ENCODE peak calls at places on chromosome 11, in four cellular contexts. G is suprapubic skin, H is sigmoid colon, K is endothelial cell of umbilical vein. O is an unnamed sample.

GRCh38 chr11:6568191-6568918 is 35.1 kb downstream of the RRP8 start:
- DNase-seq in G (no peak), H (peak), K (peak), O (no peak)

GRCh38 chr11:35246725-35247124 is 107.8 kb downstream of the CD44 start:
- DNase-seq in G (no peak), H (peak), K (no peak), O (no peak)

GRCh38 chr11:62860835-62861563 is 19.7 kb upstream of the SLC3A2 start:
- DNase-seq in G (no peak), H (no peak), K (no peak), O (no peak)

GRCh38 chr11:77776455-77776854 is 44.1 kb downstream of the RSF1 start:
- DNase-seq in G (no peak), H (no peak), K (peak), O (no peak)

GRCh38 chr11:105151936-105152554 is 12.5 kb upstream of the CARD18 start:
- DNase-seq in G (no peak), H (no peak), K (peak), O (no peak)

GRCh38 chr11:114282488-114282887 is 13.7 kb upstream of the NNMT start:
- DNase-seq in G (no peak), H (no peak), K (no peak), O (no peak)

GRCh38 chr11:114102993-114103896 is 43.7 kb downstream of the ZBTB16 start:
- DNase-seq in G (no peak), H (peak), K (no peak), O (no peak)

GRCh38 chr11:35424157-35424945 is 5.0 kb upstream of the SLC1A2 start:
- DNase-seq in G (no peak), H (no peak), K (no peak), O (no peak)

GRCh38 chr11:877565-877964 is 33.0 kb downstream of the CHID1 start:
- DNase-seq in G (no peak), H (no peak), K (no peak), O (no peak)

GRCh38 chr11:10072841-10073240 is 221.2 kb downstream of the SBF2 start:
- DNase-seq in G (no peak), H (no peak), K (no peak), O (no peak)

DNA sequence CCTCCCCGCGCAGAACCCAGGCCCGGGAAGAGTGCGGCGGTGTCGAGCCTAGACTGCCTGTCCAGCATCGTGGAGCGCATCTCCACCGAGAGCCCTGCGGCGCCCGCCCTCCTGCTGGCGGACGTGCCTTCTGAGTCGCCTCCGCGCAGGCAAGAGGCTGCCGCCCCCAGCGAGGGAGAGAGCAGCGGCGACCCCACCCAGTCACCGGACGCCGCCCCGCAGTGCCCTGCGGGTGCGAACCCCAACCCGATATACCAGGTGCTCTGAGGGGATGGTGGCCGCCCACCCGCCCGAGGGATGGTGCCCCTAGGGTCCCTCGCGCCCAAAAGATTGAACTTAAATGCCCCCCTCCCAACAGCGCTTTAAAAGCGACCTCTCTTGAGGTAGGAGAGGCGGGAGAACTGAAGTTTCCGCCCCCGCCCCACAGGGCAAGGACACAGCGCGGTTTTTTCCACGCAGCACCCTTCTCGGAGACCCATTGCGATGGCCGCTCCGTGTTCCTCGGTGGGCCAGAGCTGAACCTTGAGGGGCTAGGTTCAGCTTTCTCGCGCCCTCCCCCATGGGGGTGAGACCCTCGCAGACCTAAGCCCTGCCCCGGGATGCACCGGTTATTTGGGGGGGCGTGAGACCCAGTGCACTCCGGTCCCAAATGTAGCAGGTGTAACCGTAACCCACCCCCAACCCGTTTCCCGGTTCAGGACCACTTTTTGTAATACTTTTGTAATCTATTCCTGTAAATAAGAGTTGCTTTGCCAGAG is 2.0 kb downstream of the MYOD1 start:
- DNase-seq in G (no peak), H (no peak), K (no peak), O (no peak)
- H3K4me3 ChIP-seq in G (peak), H (no peak), K (no peak), O (no peak)

DNA sequence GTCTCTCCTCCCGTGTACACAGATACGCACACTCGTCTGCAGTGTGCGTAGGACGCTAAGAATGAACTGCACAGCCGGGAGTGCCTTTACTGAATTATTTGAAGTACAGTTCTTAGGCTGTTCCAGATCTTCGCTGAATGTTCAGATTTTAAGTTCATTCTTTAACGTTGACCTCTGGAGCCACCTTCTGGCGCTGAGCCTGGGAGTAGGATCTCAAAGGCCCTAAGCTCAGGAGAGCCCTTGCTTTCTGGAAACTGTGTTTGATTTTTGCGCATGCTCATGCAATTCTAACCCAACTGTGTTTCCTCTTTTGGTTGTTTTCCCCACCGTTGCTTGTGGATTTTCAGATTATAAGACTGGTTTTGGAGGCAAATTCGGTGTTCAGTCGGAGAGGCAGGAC is 22.8 kb downstream of the CTTN start:
- DNase-seq in G (no peak), H (no peak), K (no peak), O (no peak)
- TF ChIP-seq POLR2AphosphoS5 in G (no peak), H (no peak), K (no peak), O (no peak)

GRCh38 chr11:27524155-27524554 is 17.6 kb upstream of the LIN7C start:
- DNase-seq in G (no peak), H (no peak), K (no peak), O (no peak)

GRCh38 chr11:27525824-27526516 is 19.4 kb upstream of the LIN7C start:
- DNase-seq in G (no peak), H (no peak), K (no peak), O (no peak)

GRCh38 chr11:27532652-27533325 is 26.2 kb upstream of the LIN7C start:
- DNase-seq in G (no peak), H (no peak), K (no peak), O (no peak)

GRCh38 chr11:27528711-27529110 is 22.1 kb upstream of the LIN7C start:
- DNase-seq in G (no peak), H (no peak), K (no peak), O (no peak)
- TF ChIP-seq POLR2A in G (no peak), H (no peak), K (no peak), O (no peak)

GRCh38 chr11:4443479-4443878 is 5.6 kb upstream of the OR52K2 start:
- DNase-seq in G (no peak), H (no peak), K (no peak), O (no peak)

GRCh38 chr11:4436424-4436823 is 12.7 kb upstream of the OR52K2 start:
- DNase-seq in G (no peak), H (no peak), K (no peak), O (no peak)

DNA sequence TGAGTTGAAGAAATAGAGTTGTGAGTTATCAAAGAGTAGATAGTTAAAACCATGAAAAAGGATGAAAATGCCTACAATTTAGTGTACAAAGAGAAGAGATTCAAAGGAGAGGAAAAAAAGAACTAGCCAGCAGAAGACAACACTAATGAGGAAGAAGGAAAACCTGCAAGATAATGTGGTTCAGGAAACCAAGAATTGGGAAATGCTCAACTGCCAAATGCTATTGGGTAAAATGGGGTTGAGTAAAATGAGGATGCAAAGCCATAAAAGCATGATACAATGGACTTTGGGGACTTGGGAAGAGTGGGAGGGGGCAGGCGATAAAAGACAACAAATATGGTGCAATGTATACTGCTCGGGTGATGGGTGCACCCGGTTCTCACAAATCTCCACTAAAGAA is 7.6 kb upstream of the OR52K2 start:
- DNase-seq in G (no peak), H (no peak), K (no peak), O (no peak)
- H3K4me3 ChIP-seq in G (no peak), H (no peak), K (no peak), O (no peak)

DNA sequence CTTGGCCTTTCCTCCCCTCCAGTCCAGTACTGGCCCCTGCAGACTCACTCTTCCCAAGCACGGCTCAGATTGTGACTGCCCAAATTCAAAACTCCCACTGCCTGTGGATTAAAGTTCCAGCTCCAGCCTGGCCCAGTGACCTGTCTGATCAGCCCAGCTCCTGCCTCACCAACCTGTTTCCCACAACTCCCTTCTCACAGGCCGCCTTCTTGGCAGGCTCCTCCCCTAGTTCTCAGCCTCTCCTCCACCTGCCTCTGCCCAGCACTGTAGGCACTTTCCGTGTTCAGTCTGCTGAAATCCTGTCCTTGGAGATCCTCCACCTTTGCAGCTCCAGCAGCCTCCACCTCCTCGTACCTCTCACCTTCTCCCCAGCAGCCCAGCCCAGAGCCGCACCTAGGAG is 68.6 kb downstream of the MICAL2 start:
- DNase-seq in G (no peak), H (no peak), K (no peak), O (no peak)
- TF ChIP-seq POLR2AphosphoS5 in G (no peak), H (no peak), K (no peak), O (no peak)

DNA sequence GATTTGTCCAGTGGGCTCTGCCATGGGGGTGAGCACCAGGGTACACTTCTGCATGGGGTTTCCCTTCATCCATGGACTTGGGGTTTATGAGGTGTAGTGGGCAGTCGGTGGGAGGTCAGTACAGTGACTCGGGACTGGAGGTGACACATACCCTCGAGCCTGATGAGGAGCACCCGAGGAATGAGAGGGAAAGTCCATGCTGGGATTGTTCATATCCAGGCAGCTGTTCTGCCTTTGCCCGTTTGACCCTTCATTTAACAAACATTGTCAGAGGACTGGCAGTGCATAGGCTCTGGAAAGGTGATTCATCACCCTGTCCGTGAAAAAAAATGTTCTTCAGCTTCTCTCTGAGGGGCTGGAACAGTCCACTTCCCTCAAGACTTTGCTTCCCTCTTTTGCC is 2.7 kb downstream of the NAV2 start:
- DNase-seq in G (no peak), H (no peak), K (peak), O (no peak)
- TF ChIP-seq POLR2A in G (no peak), H (no peak), K (no peak), O (no peak)

GRCh38 chr11:123357353-123357989 is 72.6 kb upstream of the GRAMD1B start:
- DNase-seq in G (no peak), H (no peak), K (no peak), O (no peak)
- H3K4me3 ChIP-seq in G (peak), H (no peak), K (no peak), O (no peak)

O was measured in prostate gland.